ENCODE peak calls at places on chromosomes 12 and 14, in four cellular contexts. One of them, this sample, is unnamed.

GRCh38 chr12:62703011-62703380 is 232.0 kb downstream of the PPM1H start:
- DNase-seq in stomach: no peak
- DNase-seq in endothelial cell of umbilical vein: peak
- DNase-seq in body of pancreas: no peak
- DNase-seq in this sample: no peak

GRCh38 chr14:73738518-73739173 is 24.5 kb upstream of the PNMA1 start:
- DNase-seq in stomach: no peak
- DNase-seq in endothelial cell of umbilical vein: no peak
- DNase-seq in body of pancreas: no peak
- DNase-seq in this sample: no peak

GRCh38 chr12:51923506-51924365 is 16.4 kb downstream of the ACVRL1 start:
- DNase-seq in stomach: peak
- DNase-seq in endothelial cell of umbilical vein: peak
- DNase-seq in body of pancreas: peak
- DNase-seq in this sample: peak

GRCh38 chr12:45327823-45328383 is 112.0 kb downstream of the ANO6 start:
- DNase-seq in stomach: no peak
- DNase-seq in endothelial cell of umbilical vein: no peak
- DNase-seq in body of pancreas: no peak
- DNase-seq in this sample: no peak

GRCh38 chr12:40525054-40525453 is 167.2 kb upstream of the CNTN1 start:
- DNase-seq in stomach: no peak
- DNase-seq in endothelial cell of umbilical vein: no peak
- DNase-seq in body of pancreas: no peak
- DNase-seq in this sample: no peak

GRCh38 chr14:104732355-104732804 is 8.4 kb downstream of the ADSS1 start:
- DNase-seq in stomach: peak
- DNase-seq in endothelial cell of umbilical vein: no peak
- DNase-seq in body of pancreas: peak
- DNase-seq in this sample: peak

GRCh38 chr12:112684742-112685141 is 106.8 kb upstream of the RPH3A start:
- DNase-seq in stomach: no peak
- DNase-seq in endothelial cell of umbilical vein: no peak
- DNase-seq in body of pancreas: no peak
- DNase-seq in this sample: no peak

GRCh38 chr12:46303039-46303666 is 34.3 kb upstream of the SLC38A1 start:
- DNase-seq in stomach: peak
- DNase-seq in endothelial cell of umbilical vein: peak
- DNase-seq in body of pancreas: peak
- DNase-seq in this sample: no peak

GRCh38 chr14:66514206-66514605 is 6.3 kb downstream of the GPHN start:
- DNase-seq in stomach: no peak
- DNase-seq in endothelial cell of umbilical vein: no peak
- DNase-seq in body of pancreas: no peak
- DNase-seq in this sample: no peak

GRCh38 chr12:29672580-29672979 is 111.2 kb downstream of the TMTC1 start:
- DNase-seq in stomach: no peak
- DNase-seq in endothelial cell of umbilical vein: no peak
- DNase-seq in body of pancreas: no peak
- DNase-seq in this sample: no peak

GRCh38 chr12:121839993-121840761 is 18.5 kb downstream of the HPD start:
- DNase-seq in stomach: no peak
- DNase-seq in endothelial cell of umbilical vein: no peak
- DNase-seq in body of pancreas: no peak
- DNase-seq in this sample: no peak

GRCh38 chr14:102212356-102212755 is 72.7 kb downstream of the WDR20 start:
- DNase-seq in stomach: no peak
- DNase-seq in endothelial cell of umbilical vein: no peak
- DNase-seq in body of pancreas: no peak
- DNase-seq in this sample: no peak

GRCh38 chr14:61588419-61588901 is 106.9 kb upstream of the HIF1A start:
- DNase-seq in stomach: peak
- DNase-seq in endothelial cell of umbilical vein: peak
- DNase-seq in body of pancreas: peak
- DNase-seq in this sample: no peak

GRCh38 chr12:100450726-100451125 is 22.9 kb upstream of the NR1H4 start:
- DNase-seq in stomach: no peak
- DNase-seq in endothelial cell of umbilical vein: peak
- DNase-seq in body of pancreas: no peak
- DNase-seq in this sample: no peak

GRCh38 chr14:105485720-105486332 is 860 bp upstream of the CRIP1 start:
- DNase-seq in stomach: no peak
- DNase-seq in endothelial cell of umbilical vein: peak
- DNase-seq in body of pancreas: no peak
- DNase-seq in this sample: no peak

GRCh38 chr14:56378474-56378873 is 201.1 kb upstream of the TMEM260 start:
- DNase-seq in stomach: no peak
- DNase-seq in endothelial cell of umbilical vein: peak
- DNase-seq in body of pancreas: no peak
- DNase-seq in this sample: no peak

GRCh38 chr12:12890492-12890814 is 909 bp upstream of the GPRC5A start:
- DNase-seq in stomach: peak
- DNase-seq in endothelial cell of umbilical vein: peak
- DNase-seq in body of pancreas: peak
- DNase-seq in this sample: no peak

GRCh38 chr12:12892670-12893290 is 1.4 kb downstream of the GPRC5A start:
- DNase-seq in stomach: no peak
- DNase-seq in endothelial cell of umbilical vein: no peak
- DNase-seq in body of pancreas: no peak
- DNase-seq in this sample: no peak

GRCh38 chr12:12889701-12890100 is 1.7 kb upstream of the GPRC5A start:
- DNase-seq in stomach: no peak
- DNase-seq in endothelial cell of umbilical vein: no peak
- DNase-seq in body of pancreas: no peak
- DNase-seq in this sample: no peak

GRCh38 chr12:12891646-12892355 is 439 bp downstream of the GPRC5A start:
- DNase-seq in stomach: no peak
- DNase-seq in endothelial cell of umbilical vein: no peak
- DNase-seq in body of pancreas: no peak
- DNase-seq in this sample: no peak

GRCh38 chr12:12890815-12891645 is at the start of gene GPRC5A:
- DNase-seq in stomach: peak
- DNase-seq in endothelial cell of umbilical vein: peak
- DNase-seq in body of pancreas: peak
- DNase-seq in this sample: peak
- TF ChIP-seq POLR2A in stomach: no peak
- TF ChIP-seq POLR2A in endothelial cell of umbilical vein: peak
- TF ChIP-seq POLR2A in body of pancreas: peak
- TF ChIP-seq POLR2A in this sample: no peak

DNA sequence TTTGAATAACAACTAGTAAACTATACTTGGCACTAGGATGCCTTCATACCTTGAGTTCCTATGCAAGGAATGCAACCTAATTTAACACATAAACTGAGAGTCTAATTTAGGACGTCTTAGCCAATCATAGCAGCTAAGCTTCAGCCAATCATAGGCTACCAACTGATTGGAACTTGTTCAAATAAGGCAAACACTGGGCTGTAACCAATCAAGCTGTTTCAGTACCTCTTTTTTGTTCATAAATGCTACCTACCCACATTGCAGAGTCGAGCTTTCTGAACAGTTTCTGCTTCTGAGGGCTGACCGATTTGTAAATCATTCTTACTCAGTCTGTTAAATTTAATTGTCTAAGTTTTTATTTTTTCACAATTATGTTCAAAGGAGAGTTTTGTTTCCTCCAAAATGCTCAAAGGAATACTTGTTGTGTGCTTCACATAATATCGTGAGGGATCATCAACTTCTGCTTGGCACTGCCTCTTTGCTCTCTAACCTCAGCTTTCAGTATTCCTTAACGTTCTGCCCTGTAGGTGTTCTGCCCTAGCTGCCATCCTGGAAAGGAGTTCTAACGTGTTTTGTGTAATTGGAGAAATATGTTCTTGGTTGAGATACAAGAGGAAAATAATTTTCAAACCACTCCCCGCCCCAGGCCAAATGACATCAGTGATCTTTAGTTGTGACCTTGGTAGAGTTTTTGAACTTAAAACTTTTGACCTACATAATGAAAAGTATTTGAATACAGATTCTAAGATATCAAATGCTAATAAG is 380.4 kb upstream of the MIS18BP1 start:
- DNase-seq in stomach: no peak
- DNase-seq in endothelial cell of umbilical vein: no peak
- DNase-seq in body of pancreas: no peak
- DNase-seq in this sample: no peak
- TF ChIP-seq CTCF in stomach: no peak
- TF ChIP-seq CTCF in endothelial cell of umbilical vein: no peak
- TF ChIP-seq CTCF in body of pancreas: no peak
- TF ChIP-seq CTCF in this sample: no peak

GRCh38 chr14:23022849-23023499 is 11.7 kb downstream of the PSMB5 start:
- DNase-seq in stomach: no peak
- DNase-seq in endothelial cell of umbilical vein: no peak
- DNase-seq in body of pancreas: no peak
- DNase-seq in this sample: no peak

GRCh38 chr14:23021969-23022368 is 12.0 kb upstream of the C14orf93 start:
- DNase-seq in stomach: no peak
- DNase-seq in endothelial cell of umbilical vein: no peak
- DNase-seq in body of pancreas: no peak
- DNase-seq in this sample: no peak

GRCh38 chr14:23023500-23024152 is 11.1 kb downstream of the PSMB5 start:
- DNase-seq in stomach: no peak
- DNase-seq in endothelial cell of umbilical vein: no peak
- DNase-seq in body of pancreas: no peak
- DNase-seq in this sample: no peak

GRCh38 chr14:23024612-23025075 is 10.1 kb downstream of the PSMB5 start:
- DNase-seq in stomach: no peak
- DNase-seq in endothelial cell of umbilical vein: no peak
- DNase-seq in body of pancreas: no peak
- DNase-seq in this sample: no peak

DNA sequence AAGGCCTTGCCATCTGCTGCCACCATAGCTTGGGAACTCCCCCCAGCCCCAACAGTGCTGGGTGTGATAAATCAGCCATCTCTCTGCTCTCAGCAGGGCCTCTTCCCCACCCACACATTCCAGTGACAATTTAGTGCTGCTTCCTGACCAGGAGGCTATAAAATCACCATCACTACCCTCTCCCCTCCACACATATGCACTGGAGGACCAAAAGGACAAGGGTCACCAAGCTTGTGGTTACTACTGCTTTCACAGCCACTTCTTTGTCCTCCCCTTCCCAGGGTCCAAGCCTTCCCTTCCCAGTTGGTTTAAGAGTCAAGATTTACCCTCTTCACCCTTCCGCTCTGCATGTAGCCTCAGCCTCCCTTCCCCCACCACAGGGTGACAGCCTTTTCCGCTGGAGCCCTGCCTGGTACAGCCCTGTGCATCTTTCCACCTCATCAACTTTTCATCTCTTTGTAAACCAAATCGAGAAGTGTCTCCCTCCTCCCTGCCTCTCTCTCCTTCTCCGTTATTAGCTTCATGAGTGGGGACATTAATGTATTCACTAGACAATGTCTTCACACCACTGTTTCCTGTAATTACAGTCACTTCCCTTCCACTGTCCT is 9.4 kb downstream of the PSMB5 start:
- DNase-seq in stomach: no peak
- DNase-seq in endothelial cell of umbilical vein: no peak
- DNase-seq in body of pancreas: no peak
- DNase-seq in this sample: no peak
- TF ChIP-seq POLR2A in stomach: no peak
- TF ChIP-seq POLR2A in endothelial cell of umbilical vein: no peak
- TF ChIP-seq POLR2A in body of pancreas: no peak
- TF ChIP-seq POLR2A in this sample: no peak

DNA sequence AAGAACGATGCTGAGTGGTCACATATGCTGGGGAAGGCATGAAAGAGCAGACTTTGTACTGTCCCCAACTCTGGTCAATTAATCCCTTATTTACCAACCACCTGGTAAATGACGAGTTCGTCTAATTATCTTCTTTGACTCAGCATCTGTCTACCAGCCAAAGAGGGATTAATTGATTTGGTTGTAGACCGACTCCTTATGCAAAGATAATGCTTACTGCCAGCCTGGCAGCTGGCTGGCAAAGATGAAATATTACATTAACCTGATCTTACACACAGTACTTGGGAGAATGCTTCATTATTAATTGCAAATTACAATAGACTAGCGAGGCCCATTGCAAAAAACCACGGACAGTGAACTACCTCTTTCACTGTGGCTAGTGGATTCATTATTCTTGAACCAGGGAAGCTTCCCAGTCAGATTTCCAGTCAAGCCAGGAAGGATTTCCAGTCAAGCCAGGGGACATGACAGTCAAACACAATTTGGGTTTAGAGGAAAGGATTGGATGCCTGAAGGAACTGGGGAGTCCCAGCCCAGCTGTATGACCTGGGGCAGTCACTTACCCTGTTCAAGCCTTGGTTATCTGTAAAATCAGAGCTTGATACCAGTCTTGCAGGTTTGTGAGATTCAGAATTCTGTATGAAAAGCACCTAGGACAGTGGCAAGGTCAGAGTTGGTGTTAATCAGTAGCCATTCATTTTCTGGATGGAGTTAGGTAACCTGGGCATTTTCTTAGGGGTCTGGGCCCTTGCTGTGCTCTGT is 152.5 kb downstream of the CHST11 start:
- DNase-seq in stomach: no peak
- DNase-seq in endothelial cell of umbilical vein: no peak
- DNase-seq in body of pancreas: no peak
- DNase-seq in this sample: no peak
- TF ChIP-seq CTCF in stomach: no peak
- TF ChIP-seq CTCF in endothelial cell of umbilical vein: no peak
- TF ChIP-seq CTCF in body of pancreas: no peak
- TF ChIP-seq CTCF in this sample: no peak

DNA sequence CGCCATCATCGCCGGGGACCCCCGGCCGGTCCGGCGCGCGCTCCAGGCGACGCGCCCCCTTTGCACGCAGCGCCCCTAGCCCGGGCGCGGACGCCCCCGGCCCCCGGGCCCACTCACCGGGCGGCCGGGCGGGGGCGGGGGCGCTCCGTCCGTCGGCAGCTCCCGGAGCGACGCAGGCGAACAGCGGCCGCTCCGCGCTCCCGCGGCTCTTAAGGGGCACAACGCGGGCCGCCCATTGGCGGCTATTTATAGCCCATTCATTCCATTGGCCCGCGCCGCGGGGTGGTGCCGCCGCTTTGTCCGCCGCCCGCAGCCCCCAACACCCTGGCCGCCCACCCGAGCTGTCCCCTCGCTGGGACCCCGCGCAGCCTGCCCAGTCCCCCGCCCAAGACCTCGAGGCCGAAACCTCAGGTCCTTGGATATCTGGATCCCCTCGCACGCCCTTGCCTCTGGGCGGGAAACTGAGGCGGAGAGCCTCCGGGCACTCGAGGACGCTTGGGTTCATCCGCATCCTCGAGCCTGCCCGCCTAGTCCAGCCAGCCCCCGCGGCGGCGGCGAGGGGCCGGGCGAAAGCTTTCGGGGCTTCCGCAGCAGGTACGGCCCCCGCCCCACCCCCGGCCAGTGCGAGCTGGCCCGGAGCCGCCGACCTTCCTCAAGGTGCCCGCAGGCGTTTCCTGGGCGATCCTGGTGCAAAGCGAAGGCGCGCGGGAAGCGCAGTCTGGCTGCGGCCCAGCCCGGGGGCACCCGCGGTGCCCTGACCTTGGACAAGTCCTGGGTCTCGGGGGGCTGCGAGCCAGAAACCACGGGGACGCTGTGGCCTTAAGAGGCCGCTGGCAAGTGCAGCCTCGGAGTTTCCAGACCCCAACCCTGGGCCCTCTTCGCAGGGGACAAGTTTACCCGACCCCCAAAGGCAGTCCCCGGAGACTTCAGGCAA is at the start of gene CKB:
- DNase-seq in stomach: peak
- DNase-seq in endothelial cell of umbilical vein: no peak
- DNase-seq in body of pancreas: peak
- DNase-seq in this sample: peak
- TF ChIP-seq POLR2A in stomach: no peak
- TF ChIP-seq POLR2A in endothelial cell of umbilical vein: no peak
- TF ChIP-seq POLR2A in body of pancreas: peak
- TF ChIP-seq POLR2A in this sample: peak

This sample was measured in right lobe of liver.